ENCODE peak calls at places on chromosomes 13 and 19, in ten cellular contexts. N is breast epithelium, I is colonic mucosa, J is cardiac muscle cell, A is fibroblast of lung, W is mammary epithelial cell, G is upper lobe of right lung, R is lung, Y is psoas muscle, T is lower lobe of right lung. U is an unnamed sample.

GRCh38 chr19:14479985-14480694 is 5.0 kb upstream of the PTGER1 start:
- DNase-seq in J (peak), Y (no peak), R (no peak), W (no peak), A (peak), N (no peak), I (no peak), G (peak), T (peak), U (no peak)

GRCh38 chr13:106533940-106534843 is 1.3 kb downstream of the EFNB2 start:
- DNase-seq in W (peak), I (peak), Y (peak), J (peak), T (peak), G (peak), A (peak), N (no peak), R (peak), U (peak)

GRCh38 chr19:49983645-49984229 is 22.8 kb upstream of the SIGLEC11 start:
- DNase-seq in I (peak), A (peak), Y (peak), R (peak), W (peak), J (peak), N (no peak), G (no peak), T (peak), U (peak)

GRCh38 chr13:29702912-29703351 is 107.4 kb upstream of the SLC7A1 start:
- DNase-seq in J (peak), Y (peak), N (no peak), T (no peak), W (peak), G (no peak), R (no peak), A (peak), I (no peak), U (no peak)

GRCh38 chr19:13171146-13171545 is 20.9 kb downstream of the IER2 start:
- DNase-seq in N (no peak), Y (no peak), G (no peak), J (no peak), R (no peak), A (no peak), I (no peak), W (no peak), T (no peak), U (no peak)

GRCh38 chr13:66994498-66995365 is 235.4 kb downstream of the PCDH9 start:
- DNase-seq in G (no peak), A (no peak), Y (no peak), W (no peak), N (no peak), I (no peak), J (no peak), R (no peak), T (no peak), U (no peak)

GRCh38 chr13:44763604-44764311 is 187.6 kb upstream of the TSC22D1 start:
- DNase-seq in T (no peak), J (peak), G (no peak), Y (peak), A (peak), I (no peak), N (peak), W (peak), R (no peak), U (peak)

GRCh38 chr13:108795841-108796240 is 166.4 kb downstream of the MYO16 start:
- DNase-seq in T (no peak), A (no peak), J (no peak), R (no peak), W (no peak), N (no peak), Y (no peak), I (no peak), G (no peak), U (no peak)

GRCh38 chr19:2503521-2504109 is 27.7 kb downstream of the GADD45B start:
- DNase-seq in A (peak), G (no peak), T (peak), I (no peak), W (peak), R (no peak), N (peak), Y (no peak), J (peak), U (no peak)

GRCh38 chr13:105519766-105520165 is 1015.7 kb downstream of the EFNB2 start:
- DNase-seq in T (no peak), A (peak), W (no peak), R (no peak), Y (no peak), G (no peak), N (no peak), I (no peak), J (no peak), U (no peak)

GRCh38 chr13:106143392-106143791 is 392.1 kb downstream of the EFNB2 start:
- DNase-seq in J (no peak), W (no peak), R (no peak), A (peak), G (no peak), N (no peak), I (no peak), Y (no peak), T (no peak), U (no peak)

GRCh38 chr13:28558567-28558966 is 63.6 kb upstream of the FLT1 start:
- DNase-seq in T (no peak), R (no peak), N (no peak), I (no peak), Y (no peak), G (no peak), A (peak), J (peak), W (no peak), U (no peak)

GRCh38 chr13:99363949-99364348 is 56.8 kb upstream of the GPR183 start:
- DNase-seq in N (no peak), R (no peak), G (no peak), W (no peak), T (no peak), J (no peak), Y (no peak), A (no peak), I (no peak), U (no peak)

GRCh38 chr19:6464070-6464873 is at the start of gene CRB3:
- DNase-seq in I (peak), R (peak), T (peak), Y (no peak), G (peak), A (no peak), W (peak), J (no peak), N (peak), U (peak)

GRCh38 chr13:35157143-35157755 is 215.2 kb downstream of the NBEA start:
- DNase-seq in W (peak), T (no peak), J (peak), N (no peak), G (no peak), Y (no peak), R (peak), A (peak), I (peak), U (peak)

GRCh38 chr19:38663957-38664502 is 16.6 kb downstream of the ACTN4 start:
- DNase-seq in W (no peak), T (no peak), J (no peak), Y (peak), R (no peak), N (peak), A (no peak), G (no peak), I (no peak), U (no peak)

GRCh38 chr13:34030782-34031181 is 212.8 kb downstream of the RFC3 start:
- DNase-seq in W (no peak), N (no peak), I (no peak), Y (no peak), G (no peak), R (no peak), J (no peak), A (no peak), T (no peak), U (no peak)

GRCh38 chr13:72541674-72542073 is 185.8 kb downstream of the MZT1 start:
- DNase-seq in W (peak), J (no peak), Y (no peak), A (no peak), T (no peak), N (no peak), G (no peak), I (no peak), R (no peak), U (peak)

GRCh38 chr13:102913924-102914628 is 68.2 kb downstream of the ERCC5 start:
- DNase-seq in R (no peak), G (no peak), T (no peak), W (peak), A (peak), Y (no peak), I (no peak), N (no peak), J (peak), U (peak)

GRCh38 chr19:41810301-41810700 is 13.9 kb downstream of the CEACAM3 start:
- DNase-seq in Y (peak), T (no peak), N (no peak), R (no peak), W (no peak), J (no peak), A (no peak), G (no peak), I (no peak), U (no peak)
- H3K4me3 ChIP-seq in Y (no peak), T (no peak), N (no peak), R (no peak), W (no peak), J (no peak), A (no peak), G (no peak), I (no peak), U (no peak)

GRCh38 chr19:8366961-8367326 is 3.0 kb downstream of the ANGPTL4 start:
- DNase-seq in J (peak), G (peak), N (no peak), R (no peak), T (no peak), I (no peak), A (peak), Y (no peak), W (no peak), U (no peak)
- H3K4me3 ChIP-seq in J (no peak), G (no peak), N (peak), R (no peak), T (peak), I (no peak), A (no peak), Y (peak), W (peak), U (no peak)

DNA sequence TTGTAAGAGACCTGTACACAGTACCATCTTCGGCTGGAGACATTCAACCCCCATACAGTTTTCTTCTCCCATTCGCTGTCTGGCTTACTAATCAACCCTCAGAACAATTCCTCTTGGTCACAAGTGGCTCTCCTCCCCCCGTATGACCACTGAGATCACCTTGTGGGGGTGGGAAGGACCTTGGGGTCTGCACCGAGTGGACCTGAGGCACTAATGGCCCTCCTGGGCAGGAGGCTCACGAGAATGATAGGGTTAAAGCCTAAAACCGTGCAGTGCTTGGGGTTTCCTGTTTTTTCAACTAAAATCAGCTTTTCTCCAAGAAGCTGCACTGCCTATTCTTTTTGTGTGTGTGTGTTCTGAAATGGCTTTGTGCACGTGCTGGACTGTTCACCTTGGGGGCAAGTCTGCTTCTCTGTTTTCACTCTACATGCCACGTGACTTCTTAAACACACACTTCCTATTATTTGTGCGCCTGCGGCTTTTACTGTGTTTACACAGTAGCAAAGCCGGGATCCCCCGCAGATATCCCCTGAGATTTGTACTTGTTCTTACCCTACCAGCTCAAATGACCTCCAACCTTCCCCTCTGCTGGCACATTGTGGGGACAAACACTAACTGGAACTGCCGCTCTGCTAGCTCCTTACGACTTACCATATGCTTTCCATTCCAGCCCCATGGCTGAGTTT is 12.3 kb downstream of the RBM26 start:
- DNase-seq in I (peak), A (no peak), Y (no peak), R (no peak), J (no peak), G (no peak), T (peak), W (no peak), N (no peak), U (no peak)
- H3K4me3 ChIP-seq in I (no peak), A (no peak), Y (no peak), R (no peak), J (no peak), G (peak), T (peak), W (no peak), N (no peak), U (no peak)

GRCh38 chr19:52070496-52070895 is 21.9 kb upstream of the ZNF432 start:
- DNase-seq in A (peak), I (no peak), Y (no peak), G (no peak), N (no peak), W (peak), T (no peak), J (peak), R (no peak), U (no peak)

GRCh38 chr19:52066258-52066866 is 17.7 kb upstream of the ZNF432 start:
- DNase-seq in J (no peak), Y (no peak), R (no peak), W (no peak), A (no peak), G (no peak), T (no peak), N (no peak), I (no peak), U (no peak)

GRCh38 chr19:52065399-52065798 is 16.8 kb upstream of the ZNF432 start:
- DNase-seq in W (no peak), J (no peak), I (no peak), R (no peak), T (no peak), A (no peak), N (no peak), G (no peak), Y (no peak), U (no peak)

DNA sequence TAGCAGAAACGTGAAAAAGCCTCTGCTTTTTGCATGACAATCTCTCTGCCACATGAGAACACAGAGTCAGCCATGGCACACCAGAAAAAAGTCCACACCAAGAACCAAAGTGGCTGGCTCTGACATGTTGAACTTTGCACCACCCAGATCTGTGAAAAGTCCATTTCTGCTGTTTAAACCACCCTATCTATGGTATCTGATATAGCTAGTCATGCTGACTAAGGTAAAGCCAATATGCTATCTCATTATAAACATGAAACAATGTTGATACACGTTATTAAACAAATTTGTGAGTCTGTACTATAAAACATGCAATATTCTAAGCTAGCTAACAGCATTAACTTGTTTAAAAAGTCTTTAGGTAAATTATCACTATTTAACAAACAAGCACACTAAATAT is 21.0 kb upstream of the ZNF432 start:
- DNase-seq in G (no peak), A (no peak), N (no peak), W (no peak), T (no peak), R (no peak), I (no peak), Y (no peak), J (no peak), U (no peak)
- H3K4me3 ChIP-seq in G (no peak), A (no peak), N (no peak), W (no peak), T (no peak), R (no peak), I (no peak), Y (no peak), J (no peak), U (no peak)